ENCODE peak calls at places on chromosomes 16 and 17, in seven cellular contexts. N is Caco-2; S is K562; L is heart right ventricle; J is left ventricle myocardium inferior; Y is CD8-positive, alpha-beta T cell; M is pancreas. A is an unnamed sample. For H3K4me1 and H3K36me3, the result is how much of the 10 kb centered on the place peaks cover.

GRCh38 chr16:49592507-49593422 is 219.2 kb downstream of the C16orf78 start:
- DNase-seq in M (no peak), N (no peak), L (peak), Y (peak), S (peak), J (no peak), A (no peak)

GRCh38 chr17:9002236-9002609 is 19.1 kb upstream of the NTN1 start:
- DNase-seq in S (no peak), L (no peak), J (no peak), M (no peak), N (no peak), Y (no peak), A (no peak)

GRCh38 chr16:86709902-86710601 is 131.7 kb downstream of the FOXL1 start:
- DNase-seq in S (no peak), J (no peak), M (no peak), L (no peak), Y (no peak), N (no peak), A (no peak)

GRCh38 chr17:41486809-41487530 is 2.7 kb downstream of the KRT36 start:
- DNase-seq in N (no peak), L (no peak), M (peak), S (peak), J (no peak), Y (no peak), A (no peak)

GRCh38 chr17:77548967-77549366 is 408.2 kb downstream of the SEC14L1 start:
- DNase-seq in M (no peak), N (no peak), L (no peak), S (no peak), J (no peak), Y (no peak), A (no peak)

GRCh38 chr16:71421911-71422310 is 19.9 kb downstream of the TLE7 start:
- DNase-seq in J (no peak), S (peak), L (no peak), M (no peak), Y (no peak), N (no peak), A (no peak)

GRCh38 chr17:54992797-54993639 is 24.5 kb downstream of the STXBP4 start:
- DNase-seq in J (no peak), M (no peak), Y (no peak), N (no peak), S (peak), L (peak), A (no peak)

GRCh38 chr16:86259499-86259898 is 250.8 kb upstream of the FOXF1 start:
- DNase-seq in L (no peak), J (no peak), S (no peak), M (no peak), N (no peak), Y (no peak), A (no peak)

GRCh38 chr17:54968954-54969400 is 412 bp downstream of the STXBP4 start:
- DNase-seq in Y (no peak), N (no peak), L (peak), S (no peak), M (peak), J (no peak), A (no peak)

GRCh38 chr17:37301288-37301687 is 74.5 kb upstream of the C17orf78 start:
- DNase-seq in J (no peak), N (no peak), M (no peak), Y (no peak), L (no peak), S (no peak), A (no peak)

GRCh38 chr17:36705651-36706436 is 104.5 kb downstream of the MRM1 start:
- DNase-seq in N (peak), Y (no peak), S (peak), L (no peak), M (no peak), J (no peak), A (no peak)

GRCh38 chr17:79790805-79791353 is 6.0 kb downstream of the CBX8 start:
- DNase-seq in S (no peak), N (no peak), J (no peak), L (no peak), M (no peak), Y (no peak), A (no peak)

GRCh38 chr17:73546770-73547345 is 97.4 kb downstream of the SDK2 start:
- DNase-seq in Y (no peak), L (no peak), M (peak), S (peak), N (peak), J (no peak), A (no peak)

GRCh38 chr16:88907768-88908167 is 41.3 kb upstream of the PABPN1L start:
- DNase-seq in J (no peak), M (no peak), S (no peak), L (no peak), Y (no peak), N (no peak), A (no peak)

GRCh38 chr16:84604477-84605013 is 13.3 kb downstream of the COTL1 start:
- DNase-seq in N (no peak), S (no peak), Y (no peak), J (no peak), L (no peak), M (no peak), A (no peak)
- H3K4me1 ChIP-seq in N (under half), S (half or more), Y (half or more), J (under half), L (under half), M (under half), A (half or more)

DNA sequence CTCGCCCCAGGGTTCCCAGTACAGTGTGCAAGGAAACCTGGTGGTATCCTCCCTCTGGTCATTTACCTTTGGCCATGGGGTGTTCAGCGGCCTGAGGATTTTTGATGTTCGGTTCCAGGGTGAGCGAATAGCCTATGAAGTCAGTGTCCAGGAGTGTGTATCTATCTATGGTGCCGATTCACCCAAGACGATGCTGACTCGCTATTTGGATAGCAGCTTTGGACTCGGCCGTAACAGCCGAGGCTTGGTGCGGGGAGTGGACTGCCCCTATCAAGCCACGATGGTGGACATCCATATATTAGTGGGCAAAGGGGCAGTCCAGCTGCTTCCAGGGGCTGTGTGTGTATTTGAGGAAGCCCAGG is 1.2 kb downstream of the AOC2 start:
- DNase-seq in L (no peak), J (no peak), Y (no peak), S (no peak), N (peak), M (no peak), A (no peak)
- H3K36me3 ChIP-seq in L (under half), J (half or more), Y (under half), S (half or more), N (under half), M (under half), A (under half)

GRCh38 chr17:38604479-38605229 is 1.1 kb downstream of the SRCIN1 start:
- DNase-seq in N (no peak), J (no peak), M (no peak), S (peak), L (no peak), Y (no peak), A (no peak)
- H3K4me1 ChIP-seq in N (under half), J (under half), M (under half), S (under half), L (under half), Y (under half), A (under half)

DNA sequence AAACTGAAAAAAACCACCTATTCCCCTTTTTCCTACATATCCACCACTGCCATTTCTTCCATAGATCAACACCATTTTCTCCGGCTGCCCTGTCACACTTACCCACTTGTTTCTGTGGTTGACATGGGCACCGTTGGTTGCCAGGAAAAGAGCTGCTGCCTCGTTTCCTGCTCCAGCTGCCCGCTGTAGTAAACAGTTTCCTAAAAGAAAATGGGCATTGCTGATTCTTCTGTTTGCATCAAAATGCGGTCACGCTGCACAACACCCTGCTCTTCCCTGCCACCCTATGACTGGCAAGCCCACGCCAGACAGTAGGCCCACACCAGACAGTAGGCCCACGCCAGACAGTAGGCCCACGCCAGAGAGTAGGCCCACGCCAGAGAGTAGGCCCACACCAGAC is 46.3 kb downstream of the CYB5D2 start:
- DNase-seq in Y (no peak), L (no peak), S (no peak), N (no peak), J (no peak), M (no peak), A (no peak)
- H3K36me3 ChIP-seq in Y (under half), L (under half), S (half or more), N (under half), J (half or more), M (under half), A (under half)

DNA sequence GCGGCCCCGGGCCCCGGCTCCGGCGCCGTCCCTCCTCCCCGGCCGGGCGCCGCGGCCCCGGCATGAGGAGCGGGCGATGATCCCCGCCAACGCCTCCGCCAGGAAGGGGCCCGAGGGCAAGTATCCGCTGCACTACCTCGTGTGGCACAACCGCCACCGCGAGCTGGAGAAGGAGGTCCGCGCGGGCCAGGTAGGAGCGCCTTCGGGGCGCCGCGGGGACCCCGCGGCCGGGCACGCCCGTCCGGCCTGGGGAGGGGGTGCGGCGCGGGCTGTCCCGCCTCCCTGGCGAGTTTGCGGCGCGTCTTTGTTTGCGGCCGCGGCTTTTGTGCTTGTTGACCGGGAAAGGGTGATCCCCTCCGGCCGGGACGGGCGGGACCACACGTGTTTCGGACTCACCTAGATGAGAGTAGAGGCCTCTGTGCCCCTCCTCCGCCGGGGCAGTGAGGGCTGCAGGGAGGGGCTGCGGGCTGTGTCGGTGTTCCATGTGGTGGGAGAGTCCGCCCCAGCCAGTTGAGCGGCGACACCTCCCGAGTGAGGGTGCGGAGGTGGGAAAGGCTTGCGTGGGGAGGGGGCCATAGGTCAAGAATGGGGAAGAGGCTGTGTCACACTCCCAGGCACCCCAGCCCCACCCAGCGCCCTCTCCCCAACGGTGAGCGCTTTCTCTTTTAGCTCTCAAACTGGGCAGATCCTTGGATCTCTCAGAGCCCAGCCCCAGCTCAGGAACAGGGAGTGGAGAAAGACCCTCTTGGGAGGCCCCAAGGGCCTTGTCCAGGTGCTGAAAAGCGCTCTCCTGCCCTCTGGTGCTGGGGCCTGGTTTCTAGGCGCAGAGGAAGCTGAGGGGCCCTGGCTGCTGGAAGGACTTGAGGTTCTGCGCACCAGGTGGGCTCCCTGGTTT is 861 bp downstream of the ANKRD13B start:
- DNase-seq in J (no peak), M (no peak), N (peak), L (peak), Y (no peak), S (peak), A (no peak)
- H3K4me1 ChIP-seq in J (half or more), M (under half), N (under half), L (half or more), Y (under half), S (under half), A (under half)

DNA sequence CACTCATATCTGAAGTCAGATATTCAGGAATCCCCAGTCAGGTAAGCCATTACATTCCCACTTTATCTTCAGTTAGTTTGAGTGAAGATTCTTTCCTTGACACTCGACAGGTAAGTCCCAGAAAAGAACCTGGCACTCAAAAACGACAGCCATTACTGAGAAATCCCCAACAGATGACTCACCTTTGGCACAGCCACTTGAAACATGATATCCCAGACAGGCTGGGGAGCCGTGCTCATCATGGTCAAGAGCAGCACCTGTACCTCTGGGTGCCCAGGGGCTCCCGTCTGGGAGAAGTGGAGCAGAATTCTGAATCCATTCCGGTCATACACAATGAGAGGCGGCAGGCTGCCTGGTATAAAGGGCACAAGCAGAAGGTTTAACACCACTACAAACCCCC is 16.8 kb upstream of the COG7 start:
- DNase-seq in N (no peak), M (peak), S (no peak), L (no peak), J (no peak), Y (no peak), A (no peak)
- H3K36me3 ChIP-seq in N (under half), M (half or more), S (half or more), L (under half), J (half or more), Y (under half), A (half or more)

DNA sequence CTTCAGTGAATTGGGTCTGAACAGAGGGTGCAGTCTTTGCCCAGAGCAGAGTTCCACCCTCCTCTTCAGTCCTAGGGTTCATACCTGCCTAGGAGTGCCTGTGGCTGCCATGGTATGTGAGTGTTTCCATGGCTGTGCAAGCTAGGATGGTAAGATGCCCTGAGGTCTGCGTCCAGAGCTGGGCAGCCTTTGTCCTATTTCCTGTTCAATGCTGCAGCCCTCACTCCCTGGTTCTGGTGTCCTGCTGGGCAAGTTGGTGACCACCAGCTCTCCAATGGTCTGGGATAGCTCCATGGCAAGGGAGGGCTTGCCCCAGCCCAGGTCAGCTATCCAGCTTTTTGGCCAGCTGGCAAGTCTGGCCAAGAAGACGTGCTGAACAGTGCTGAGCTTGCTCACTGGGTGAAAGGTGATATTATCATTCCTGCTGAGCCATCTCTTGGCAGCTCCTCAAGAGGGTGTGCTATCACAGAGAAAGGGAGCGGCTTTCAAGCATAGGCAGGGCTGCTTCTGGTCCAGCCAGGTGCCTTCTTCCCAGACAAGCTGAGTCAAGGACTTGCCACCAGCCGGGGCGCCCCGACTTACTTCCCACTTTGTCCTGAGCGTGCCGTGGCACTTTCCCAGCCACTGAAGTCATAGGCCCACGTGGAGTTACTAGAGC is 13.0 kb upstream of the NFATC3 start:
- DNase-seq in N (no peak), L (no peak), Y (no peak), J (no peak), M (no peak), S (peak), A (no peak)
- H3K4me1 ChIP-seq in N (under half), L (under half), Y (half or more), J (under half), M (under half), S (under half), A (half or more)

GRCh38 chr17:65053354-65053881 is 3.1 kb downstream of the GNA13 start:
- DNase-seq in Y (no peak), L (no peak), J (no peak), M (no peak), S (no peak), N (no peak), A (no peak)
- H3K36me3 ChIP-seq in Y (under half), L (under half), J (under half), M (under half), S (half or more), N (under half), A (under half)